ENCODE peak calls at places on chromosomes 12 and 14, in ten cellular contexts. K is AG10803, O is GM12865, J is MCF 10A, G is RWPE1, S is cardiac muscle cell, I is stomach, M is endothelial cell, V is A673, X is astrocyte. B is an unnamed sample.

GRCh38 chr12:1845886-1846285 is 25.5 kb downstream of the LRTM2 start:
- DNase-seq in K (no peak), O (no peak), J (no peak), G (no peak), S (no peak), I (no peak), M (no peak), V (no peak), X (no peak), B (no peak)

GRCh38 chr12:9319842-9320173 is 111.6 kb upstream of the PZP start:
- DNase-seq in K (no peak), O (no peak), J (no peak), G (no peak), S (no peak), I (no peak), M (no peak), V (no peak), X (no peak), B (no peak)

GRCh38 chr12:2149091-2149490 is 96.3 kb downstream of the CACNA1C start:
- DNase-seq in K (peak; percentile 9), O (no peak), J (no peak), G (no peak), S (no peak), I (no peak), M (no peak), V (no peak), X (no peak), B (no peak)

GRCh38 chr12:68001486-68002466 is 12.5 kb downstream of the IFNG-AS1 start:
- DNase-seq in K (peak; percentile 39), O (peak; percentile 49), J (peak; percentile 40), G (no peak), S (peak; percentile 28), I (no peak), M (no peak), V (peak; percentile 12), X (no peak), B (no peak)

GRCh38 chr14:23300687-23301223 is 1.9 kb downstream of the PPP1R3E start:
- DNase-seq in K (no peak), O (no peak), J (peak; percentile 22), G (no peak), S (peak; percentile 41), I (no peak), M (no peak), V (no peak), X (no peak), B (peak; percentile 28)

GRCh38 chr12:121038861-121039654 is at the start of gene OASL:
- DNase-seq in K (peak; percentile 68), O (peak; percentile 64), J (peak; percentile 83), G (peak; percentile 70), S (peak; percentile 90), I (peak; percentile 77), M (no peak), V (no peak), X (no peak), B (peak; percentile 65)

GRCh38 chr12:57187222-57188089 is 29.1 kb upstream of the NXPH4 start:
- DNase-seq in K (no peak), O (no peak), J (no peak), G (no peak), S (no peak), I (no peak), M (no peak), V (no peak), X (no peak), B (no peak)

GRCh38 chr12:75086086-75087038 is 123.3 kb downstream of the KCNC2 start:
- DNase-seq in K (peak; percentile 72), O (no peak), J (peak; percentile 36), G (no peak), S (no peak), I (no peak), M (no peak), V (no peak), X (peak; percentile 78), B (no peak)

GRCh38 chr12:93319523-93320045 is 58.1 kb upstream of the NUDT4 start:
- DNase-seq in K (peak; percentile 51), O (no peak), J (no peak), G (no peak), S (no peak), I (no peak), M (no peak), V (no peak), X (no peak), B (no peak)

GRCh38 chr12:48925218-48925871 is at the start of gene FKBP11:
- DNase-seq in K (peak; percentile 47), O (peak; percentile 85), J (no peak), G (peak; percentile 41), S (peak; percentile 60), I (peak; percentile 71), M (peak; percentile 39), V (peak; percentile 50), X (peak; percentile 25), B (peak; percentile 90)

GRCh38 chr12:27511031-27511722 is 12.8 kb upstream of the PPFIBP1 start:
- DNase-seq in K (peak; percentile 71), O (no peak), J (no peak), G (no peak), S (peak; percentile 81), I (no peak), M (no peak), V (no peak), X (peak; percentile 91), B (no peak)

GRCh38 chr14:20803221-20803620 is 577 bp upstream of the RNASE1 start:
- DNase-seq in K (no peak), O (no peak), J (no peak), G (no peak), S (no peak), I (no peak), M (no peak), V (no peak), X (no peak), B (no peak)

GRCh38 chr14:50906326-50906725 is 34.5 kb downstream of the ABHD12B start:
- DNase-seq in K (no peak), O (no peak), J (no peak), G (no peak), S (no peak), I (no peak), M (no peak), V (no peak), X (no peak), B (no peak)

GRCh38 chr12:118520428-118520827 is 144.1 kb downstream of the SUDS3 start:
- DNase-seq in K (no peak), O (no peak), J (no peak), G (no peak), S (no peak), I (no peak), M (no peak), V (no peak), X (no peak), B (no peak)

GRCh38 chr14:94738786-94739185 is 31.1 kb downstream of the GSC start:
- DNase-seq in K (peak; percentile 43), O (no peak), J (peak; percentile 43), G (no peak), S (peak; percentile 5), I (no peak), M (no peak), V (peak; percentile 17), X (no peak), B (no peak)

GRCh38 chr12:50218386-50218785 is 51.2 kb upstream of the CERS5 start:
- DNase-seq in K (peak; percentile 56), O (no peak), J (peak; percentile 66), G (peak; percentile 58), S (no peak), I (no peak), M (no peak), V (no peak), X (peak; percentile 58), B (no peak)

GRCh38 chr14:66078031-66078430 is 408.1 kb upstream of the CCDC196 start:
- DNase-seq in K (no peak), O (no peak), J (peak; percentile 20), G (no peak), S (no peak), I (no peak), M (no peak), V (no peak), X (no peak), B (no peak)

GRCh38 chr12:67910360-67911292 is 78.6 kb upstream of the IFNG-AS1 start:
- DNase-seq in K (peak; percentile 99), O (no peak), J (peak; percentile 76), G (peak; percentile 78), S (peak; percentile 66), I (no peak), M (no peak), V (peak; percentile 1), X (peak; percentile 98), B (no peak)

GRCh38 chr14:104075530-104076151 is 9.9 kb upstream of the ASPG start:
- DNase-seq in K (no peak), O (no peak), J (no peak), G (no peak), S (peak; percentile 10), I (no peak), M (peak; percentile 34), V (peak; percentile 29), X (no peak), B (no peak)
- TF ChIP-seq CTCF in K (peak; percentile 39), O (no peak), J (peak; percentile 42), G (peak; percentile 61), S (peak; percentile 47), I (no peak), M (no peak), V (peak; percentile 62), X (peak; percentile 24), B (peak; percentile 41)

DNA sequence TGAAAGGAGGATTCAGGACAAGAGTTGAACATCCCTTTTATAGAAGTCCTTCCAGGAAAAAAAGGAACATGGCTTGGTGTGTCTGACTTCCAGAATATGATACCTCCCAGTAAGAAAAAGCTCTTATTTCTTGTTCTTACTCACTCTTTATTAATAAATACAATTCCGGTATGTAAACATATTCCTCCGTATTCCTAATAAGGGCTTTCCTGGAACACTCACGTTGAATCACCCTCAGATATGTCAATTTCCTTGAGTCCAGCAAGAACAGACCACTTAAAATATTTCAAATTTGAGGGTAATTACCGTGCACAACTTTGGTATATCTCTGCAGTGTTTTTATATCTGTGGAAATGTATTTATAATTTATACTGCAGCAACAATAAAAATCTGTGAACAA is 385.6 kb downstream of the SYT1 start:
- DNase-seq in K (no peak), O (no peak), J (peak; percentile 36), G (peak; percentile 42), S (no peak), I (no peak), M (no peak), V (no peak), X (peak; percentile 76), B (no peak)
- TF ChIP-seq CTCF in K (no peak), O (no peak), J (no peak), G (no peak), S (no peak), I (no peak), M (no peak), V (no peak), X (no peak), B (no peak)

DNA sequence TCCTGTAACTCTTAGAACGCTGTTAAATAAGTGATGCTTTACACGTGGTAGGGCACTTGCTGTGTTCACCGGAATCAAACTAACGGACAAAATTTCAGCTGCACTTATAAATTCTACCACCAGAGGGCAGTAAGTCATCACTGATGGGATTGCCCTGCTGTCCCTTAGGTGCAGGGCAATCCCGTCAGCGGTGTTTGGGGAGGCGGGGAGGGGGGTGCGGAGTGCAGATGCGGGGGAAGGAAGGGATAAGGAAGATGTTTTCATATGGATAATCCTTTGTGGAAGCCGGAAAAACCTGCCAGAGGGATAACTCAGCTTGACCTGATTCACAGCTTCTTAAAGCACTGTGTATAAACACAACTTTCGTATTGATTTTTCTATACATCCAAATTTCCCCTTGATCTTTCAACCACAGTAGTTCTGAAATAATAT is 21.7 kb upstream of the SLC10A1 start:
- DNase-seq in K (peak; percentile 50), O (peak; percentile 76), J (peak; percentile 74), G (peak; percentile 68), S (peak; percentile 69), I (no peak), M (peak; percentile 78), V (peak; percentile 80), X (peak; percentile 12), B (peak; percentile 61)
- TF ChIP-seq CTCF in K (peak; percentile 82), O (peak; percentile 74), J (peak; percentile 82), G (peak; percentile 81), S (peak; percentile 75), I (peak; percentile 93), M (peak; percentile 99), V (peak; percentile 88), X (peak; percentile 70), B (peak; percentile 67)

GRCh38 chr14:93219103-93219726 is 12.2 kb downstream of the UBR7 start:
- DNase-seq in K (peak; percentile 67), O (peak; percentile 78), J (peak; percentile 67), G (peak; percentile 46), S (peak; percentile 72), I (peak; percentile 59), M (no peak), V (peak; percentile 70), X (peak; percentile 46), B (peak; percentile 67)
- TF ChIP-seq CTCF in K (peak; percentile 57), O (peak; percentile 65), J (peak; percentile 78), G (peak; percentile 74), S (peak; percentile 66), I (peak; percentile 35), M (no peak), V (peak; percentile 73), X (peak; percentile 63), B (peak; percentile 64)

B was measured in activated CD8-positive, alpha-beta T cell treated with anti-CD3 and anti-CD28 coated beads for 36 hours.